ENCODE peak calls at places on chromosomes 2 and 18, in four cellular contexts. P is heart left ventricle, B is cardiac muscle cell, N is IMR-90. K is an unnamed sample. For H3K27me3, the result is how much of the 10 kb centered on the place peaks cover.

GRCh38 chr2:740446-741293 is 63.5 kb upstream of the TMEM18 start:
- DNase-seq in N (peak), B (peak), P (peak), K (peak)

GRCh38 chr2:48295421-48295820 is 234.5 kb upstream of the STON1 start:
- DNase-seq in B (no peak), N (no peak), P (no peak), K (no peak)

GRCh38 chr18:32420084-32420483 is 50.6 kb downstream of the GAREM1 start:
- DNase-seq in P (no peak), N (no peak), B (no peak), K (no peak)

GRCh38 chr2:239261336-239261735 is 139.5 kb downstream of the HDAC4 start:
- DNase-seq in P (no peak), N (no peak), B (no peak), K (no peak)

GRCh38 chr2:11562011-11562410 is 28.2 kb downstream of the GREB1 start:
- DNase-seq in B (no peak), N (no peak), P (no peak), K (peak)

GRCh38 chr2:238302076-238302475 is 13.7 kb upstream of the PER2 start:
- DNase-seq in N (peak), B (no peak), P (no peak), K (no peak)

GRCh38 chr2:101113441-101114267 is 37.5 kb downstream of the TBC1D8 start:
- DNase-seq in P (no peak), N (peak), B (no peak), K (no peak)

GRCh38 chr2:188291142-188291616 is 495 bp upstream of the GULP1 start:
- DNase-seq in B (peak), P (no peak), N (peak), K (no peak)

GRCh38 chr2:42569883-42570282 is 1.5 kb downstream of the MTA3 start:
- DNase-seq in N (no peak), P (no peak), B (peak), K (no peak)

GRCh38 chr2:99691931-99692330 is 202.1 kb upstream of the REV1 start:
- DNase-seq in N (no peak), B (no peak), P (peak), K (no peak)

GRCh38 chr2:64626146-64626809 is 27.4 kb downstream of the SERTAD2 start:
- DNase-seq in P (no peak), B (no peak), N (no peak), K (no peak)

GRCh38 chr2:162492225-162492624 is 148.3 kb downstream of the GCA start:
- DNase-seq in P (no peak), N (no peak), B (no peak), K (no peak)

GRCh38 chr18:36315736-36316135 is 18.2 kb downstream of the FHOD3 start:
- DNase-seq in B (no peak), P (no peak), N (peak), K (no peak)

GRCh38 chr2:158994920-158995676 is 26.7 kb downstream of the TANC1 start:
- DNase-seq in N (no peak), B (peak), P (peak), K (no peak)

GRCh38 chr2:130390460-130391057 is 34.7 kb downstream of the PTPN18 start:
- DNase-seq in B (no peak), N (no peak), P (peak), K (peak)

GRCh38 chr2:21892140-21892539 is 768.4 kb downstream of the TDRD15 start:
- DNase-seq in N (no peak), P (no peak), B (no peak), K (no peak)

GRCh38 chr2:161564906-161565305 is 59.3 kb upstream of the SLC4A10 start:
- DNase-seq in B (no peak), N (no peak), P (no peak), K (no peak)

GRCh38 chr2:234958311-234958710 is 6.5 kb downstream of the SH3BP4 start:
- DNase-seq in P (no peak), B (no peak), N (no peak), K (no peak)

GRCh38 chr18:72848534-72849237 is 19.1 kb downstream of the NETO1 start:
- DNase-seq in P (no peak), N (no peak), B (no peak), K (no peak)

GRCh38 chr2:234954551-234954992 is 2.8 kb downstream of the SH3BP4 start:
- DNase-seq in N (peak), B (no peak), P (no peak), K (peak)

GRCh38 chr2:239462671-239463506 is 62.1 kb upstream of the HDAC4 start:
- DNase-seq in B (no peak), P (peak), N (no peak), K (peak)

GRCh38 chr18:26089247-26090129 is 925 bp downstream of the SS18 start:
- DNase-seq in P (no peak), N (peak), B (peak), K (peak)

GRCh38 chr2:71154798-71155197 is 24.4 kb downstream of the MPHOSPH10 start:
- DNase-seq in B (no peak), N (no peak), P (no peak), K (no peak)

GRCh38 chr2:180651596-180651995 is 328.8 kb upstream of the UBE2E3 start:
- DNase-seq in P (no peak), N (no peak), B (no peak), K (no peak)

GRCh38 chr2:239318091-239318725 is 82.6 kb downstream of the HDAC4 start:
- DNase-seq in P (peak), N (no peak), B (no peak), K (peak)

GRCh38 chr18:47846431-47846830 is 84.0 kb downstream of the SMAD2 start:
- DNase-seq in N (no peak), P (no peak), B (peak), K (no peak)

GRCh38 chr2:60533114-60534033 is 20.1 kb downstream of the BCL11A start:
- DNase-seq in N (peak), P (no peak), B (no peak), K (no peak)

GRCh38 chr18:463442-464310 is 36.8 kb downstream of the COLEC12 start:
- DNase-seq in P (no peak), B (peak), N (peak), K (no peak)

GRCh38 chr18:67661555-67661954 is 145.0 kb upstream of the DSEL start:
- DNase-seq in N (no peak), P (no peak), B (no peak), K (no peak)

GRCh38 chr18:69985239-69985638 is 37.6 kb upstream of the CD226 start:
- DNase-seq in B (no peak), N (no peak), P (no peak), K (no peak)

GRCh38 chr18:3595282-3596273 is 145.6 kb downstream of the TGIF1 start:
- DNase-seq in N (peak), B (no peak), P (no peak), K (no peak)

GRCh38 chr2:118853647-118854367 is 6.4 kb upstream of the EN1 start:
- DNase-seq in P (no peak), B (no peak), N (no peak), K (no peak)

GRCh38 chr2:118851650-118852049 is 4.2 kb upstream of the EN1 start:
- DNase-seq in N (no peak), B (no peak), P (no peak), K (no peak)

GRCh38 chr2:118853129-118853640 is 5.7 kb upstream of the EN1 start:
- DNase-seq in P (no peak), B (no peak), N (no peak), K (no peak)

GRCh38 chr2:118850901-118851268 is 3.4 kb upstream of the EN1 start:
- DNase-seq in P (no peak), N (no peak), B (no peak), K (no peak)

GRCh38 chr2:118852605-118853128 is 5.2 kb upstream of the EN1 start:
- DNase-seq in B (no peak), N (no peak), P (no peak), K (no peak)
- H3K27me3 ChIP-seq in B (half or more), N (half or more), P (half or more), K (under half)

GRCh38 chr2:231387904-231388724 is 7.4 kb upstream of the B3GNT7 start:
- DNase-seq in B (peak), P (peak), N (peak), K (peak)
- TF ChIP-seq CTCF in B (peak), P (no peak), N (no peak), K (no peak)

GRCh38 chr2:23241611-23242245 is 143.3 kb upstream of the KLHL29 start:
- DNase-seq in P (no peak), N (no peak), B (no peak), K (no peak)
- H3K27me3 ChIP-seq in P (under half), N (under half), B (under half), K (under half)

DNA sequence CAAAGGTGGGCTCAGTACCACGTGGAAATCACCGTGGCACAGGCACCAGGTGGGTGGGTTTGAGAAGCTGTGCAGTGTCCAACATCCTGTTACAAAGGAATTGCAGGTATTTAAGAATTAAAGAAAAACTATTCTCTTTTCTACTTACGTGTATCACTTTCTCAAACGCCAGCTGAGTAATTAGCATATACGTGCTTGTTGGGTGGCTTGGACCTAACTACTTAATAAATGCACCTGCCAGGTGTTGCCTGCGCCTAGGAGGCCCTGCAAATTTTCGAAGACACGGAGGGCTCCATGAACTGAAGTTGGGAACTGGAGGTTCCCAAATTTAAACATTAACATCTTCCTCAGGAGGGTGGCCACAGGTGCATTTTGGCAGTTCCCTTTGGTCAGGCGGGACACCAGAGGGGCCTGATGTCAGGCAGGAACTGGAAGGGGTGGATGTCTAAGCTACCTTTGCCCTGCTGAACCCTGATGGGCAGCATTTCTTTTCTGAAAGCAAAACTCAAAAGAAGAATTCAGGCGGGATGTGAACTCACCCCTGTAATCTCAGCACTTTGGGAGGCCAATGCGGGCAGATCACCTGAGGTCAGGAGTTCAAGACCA is 84.8 kb downstream of the HS6ST1 start:
- DNase-seq in P (no peak), N (no peak), B (no peak), K (no peak)
- TF ChIP-seq CTCF in P (no peak), N (no peak), B (no peak), K (no peak)

DNA sequence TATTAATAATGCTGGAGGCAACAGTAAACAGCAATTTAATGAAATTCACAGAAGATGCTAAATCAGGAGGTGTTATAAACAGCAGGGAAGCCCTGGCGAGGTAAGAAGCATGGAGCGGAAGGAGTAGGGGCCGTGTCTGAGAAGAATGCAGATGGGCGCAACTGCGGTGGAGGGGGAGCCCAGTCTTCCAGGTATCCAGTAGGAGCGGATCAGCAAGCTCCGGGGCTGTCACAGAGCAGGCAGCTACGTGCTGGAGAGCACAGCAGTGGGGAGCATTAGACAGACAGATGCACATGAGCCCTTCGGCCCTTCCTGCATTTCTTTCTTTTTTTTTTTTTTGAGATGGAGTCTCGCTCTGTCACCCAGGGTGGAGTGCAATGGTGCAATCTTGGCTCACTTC is 82.3 kb downstream of the SH3RF3 start:
- DNase-seq in P (no peak), N (no peak), B (no peak), K (no peak)
- H3K27me3 ChIP-seq in P (under half), N (under half), B (under half), K (under half)

GRCh38 chr2:9768388-9768787 is 74.9 kb upstream of the TAF1B start:
- DNase-seq in B (peak), N (no peak), P (no peak), K (peak)
- TF ChIP-seq CTCF in B (no peak), N (peak), P (no peak), K (peak)

DNA sequence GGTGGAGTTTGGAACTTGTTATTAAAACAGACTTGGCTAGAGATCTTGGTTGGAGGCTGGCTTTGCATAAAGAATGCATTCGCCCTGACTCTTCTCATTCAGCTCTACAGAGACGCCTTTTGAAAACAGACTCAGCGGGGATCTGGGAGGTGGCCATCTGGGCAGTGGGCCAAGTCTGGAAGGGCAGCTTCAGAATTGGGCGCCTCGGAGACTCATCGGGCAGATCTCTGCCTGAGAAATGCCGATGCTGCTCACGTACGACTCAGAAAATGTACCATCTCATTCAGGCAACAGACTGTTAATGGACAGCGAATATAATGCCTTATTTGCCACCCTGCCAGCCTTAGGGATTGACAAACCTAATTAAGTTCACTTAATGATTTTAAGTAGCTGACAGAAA is 166.4 kb downstream of the CLIP4 start:
- DNase-seq in P (peak), N (peak), B (no peak), K (peak)
- H3K27me3 ChIP-seq in P (under half), N (under half), B (under half), K (under half)

DNA sequence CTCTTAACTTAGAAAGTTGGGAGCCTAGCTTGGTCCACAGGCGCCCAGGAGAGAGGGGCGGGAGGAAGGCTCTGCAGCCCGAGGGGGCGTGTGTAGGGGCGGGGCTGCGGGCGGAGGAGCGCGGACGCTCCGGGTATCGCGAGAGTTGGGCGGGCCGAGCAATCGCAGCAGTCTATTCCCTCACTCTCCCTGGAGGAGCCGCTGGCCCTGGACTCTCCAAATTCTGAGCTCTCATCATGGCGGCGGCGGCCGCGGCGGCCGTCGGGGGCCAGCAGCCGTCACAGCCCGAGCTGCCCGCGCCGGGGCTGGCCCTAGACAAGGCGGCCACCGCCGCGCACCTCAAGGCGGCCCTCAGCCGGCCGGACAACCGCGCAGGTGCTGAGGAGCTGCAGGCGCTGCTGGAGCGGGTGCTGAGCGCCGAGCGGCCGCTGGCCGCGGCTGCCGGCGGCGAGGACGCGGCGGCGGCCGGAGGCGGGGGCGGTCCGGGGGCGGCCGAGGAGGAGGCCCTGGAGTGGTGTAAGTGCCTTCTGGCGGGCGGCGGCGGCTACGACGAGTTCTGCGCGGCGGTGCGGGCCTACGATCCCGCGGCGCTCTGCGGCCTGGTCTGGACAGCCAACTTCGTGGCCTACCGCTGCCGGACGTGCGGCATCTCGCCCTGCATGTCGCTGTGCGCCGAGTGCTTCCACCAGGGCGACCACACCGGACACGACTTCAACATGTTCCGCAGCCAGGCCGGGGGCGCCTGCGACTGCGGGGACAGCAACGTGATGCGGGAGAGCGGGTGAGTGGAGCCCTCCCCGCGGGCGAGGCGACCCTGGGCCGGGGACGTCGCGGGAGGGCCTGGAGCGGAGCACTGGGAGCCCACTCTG is at the start of gene UBR3:
- DNase-seq in P (peak), B (peak), N (peak), K (peak)
- TF ChIP-seq CTCF in P (no peak), B (no peak), N (peak), K (no peak)

GRCh38 chr2:118845843-118846666 is 1.4 kb downstream of the EN1 start:
- DNase-seq in N (no peak), P (no peak), B (no peak), K (no peak)
- H3K27me3 ChIP-seq in N (half or more), P (half or more), B (half or more), K (under half)

DNA sequence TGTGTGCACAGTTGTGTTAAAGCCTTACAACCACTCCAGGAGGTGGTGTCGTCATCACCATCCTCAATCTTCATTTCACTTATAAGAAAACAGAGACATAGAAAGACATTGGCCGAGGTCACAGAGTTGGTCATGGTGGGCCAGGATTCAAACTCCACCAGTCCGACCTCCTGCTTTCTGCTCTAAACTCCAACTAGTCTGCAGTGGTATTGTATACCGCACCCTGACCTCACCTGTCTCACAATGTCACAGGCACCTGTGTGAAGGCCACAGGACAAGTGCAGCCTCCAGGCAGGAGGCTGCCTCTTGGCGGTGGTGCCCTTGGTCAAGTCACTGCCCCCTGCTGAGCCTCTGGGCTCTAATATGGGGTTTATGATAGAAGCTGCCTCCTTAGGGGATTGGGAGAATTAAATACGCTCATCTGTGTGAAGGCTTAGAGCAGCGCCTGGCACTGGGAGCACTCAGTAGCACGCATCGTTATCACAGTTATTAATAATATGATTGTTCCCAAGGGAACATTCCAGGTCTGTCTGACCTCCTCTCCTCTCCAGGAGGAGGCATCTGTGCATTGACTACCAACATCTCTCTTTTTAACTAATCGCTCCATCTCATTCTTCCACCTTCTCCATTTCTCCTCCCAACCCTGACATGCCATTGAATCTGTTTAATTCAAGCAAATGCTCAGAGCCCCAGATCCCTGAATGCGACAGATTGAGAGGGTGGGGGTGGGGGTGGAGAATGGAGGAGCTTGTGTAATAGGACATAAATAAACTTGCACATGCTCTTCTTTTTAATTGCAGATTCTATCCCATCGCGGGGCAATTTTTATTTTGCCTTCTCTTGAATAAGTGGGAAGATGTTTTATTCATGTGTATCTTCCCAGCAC is 112.7 kb downstream of the MCFD2 start:
- DNase-seq in P (no peak), B (no peak), N (no peak), K (no peak)
- TF ChIP-seq CTCF in P (no peak), B (no peak), N (peak), K (no peak)